ENCODE peak calls at places on chromosomes 11 and 22, in nine cellular contexts. M is psoas muscle, Q is esophagus squamous epithelium, K is kidney epithelial cell, L is HCT116, E is GM13977, H is body of pancreas, V is NB4, J is Peyer's patch. R is an unnamed sample.

GRCh38 chr11:96196074-96196787 is 146.8 kb downstream of the MAML2 start:
- DNase-seq in J (no peak), K (no peak), L (no peak), Q (no peak), V (no peak), M (no peak), H (no peak), E (no peak), R (no peak)

GRCh38 chr22:31096637-31097274 is 10.6 kb downstream of the SELENOM start:
- DNase-seq in H (no peak), K (no peak), J (no peak), V (no peak), Q (no peak), L (no peak), E (no peak), M (no peak), R (no peak)

GRCh38 chr11:112539165-112539564 is 278.5 kb upstream of the PLET1 start:
- DNase-seq in V (no peak), H (no peak), J (no peak), M (no peak), K (no peak), Q (no peak), E (no peak), L (no peak), R (no peak)

GRCh38 chr11:124739479-124740276 is at the start of gene NRGN:
- DNase-seq in K (no peak), M (peak; percentile 91), V (peak; percentile 89), J (peak; percentile 95), Q (peak; percentile 49), L (peak; percentile 66), H (peak; percentile 92), E (peak; percentile 97), R (peak; percentile 75)

GRCh38 chr22:24165673-24166072 is 15.6 kb upstream of the SUSD2 start:
- DNase-seq in L (no peak), J (no peak), V (no peak), M (no peak), H (no peak), K (no peak), Q (no peak), E (no peak), R (no peak)

GRCh38 chr11:122007611-122008071 is 108.4 kb downstream of the BLID start:
- DNase-seq in L (no peak), H (no peak), J (no peak), E (no peak), K (no peak), M (peak; percentile 16), Q (no peak), V (no peak), R (no peak)

GRCh38 chr22:46681010-46681409 is 57.0 kb downstream of the CERK start:
- DNase-seq in H (no peak), M (no peak), E (peak; percentile 69), K (no peak), V (peak; percentile 35), J (no peak), L (no peak), Q (no peak), R (no peak)

GRCh38 chr11:108346451-108346850 is 120.9 kb downstream of the C11orf65 start:
- DNase-seq in Q (no peak), V (no peak), J (no peak), E (no peak), K (no peak), L (no peak), M (no peak), H (no peak), R (no peak)

DNA sequence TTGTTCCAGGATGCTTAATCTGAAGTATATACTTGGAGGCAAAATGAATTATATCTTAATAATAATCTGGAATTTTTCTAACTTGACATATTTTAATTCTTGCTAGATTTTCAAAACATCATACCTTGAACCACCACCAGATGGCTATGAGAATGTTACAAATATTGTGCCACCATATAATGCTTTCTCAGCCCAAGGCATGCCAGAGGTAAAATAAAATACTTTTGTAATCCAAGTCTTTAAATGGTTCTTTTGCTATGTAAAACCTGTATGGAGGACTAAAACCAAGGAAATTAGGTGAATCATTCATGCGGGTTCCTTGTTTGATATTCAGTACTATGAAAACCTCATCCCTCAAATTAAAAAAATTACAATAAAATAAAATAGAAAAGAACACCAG is 14.4 kb downstream of the NAALAD2 start:
- DNase-seq in V (no peak), J (no peak), M (no peak), Q (no peak), H (no peak), K (no peak), E (no peak), L (no peak), R (no peak)
- TF ChIP-seq CTCF in V (no peak), J (no peak), M (no peak), Q (no peak), H (no peak), K (peak; percentile 11), E (no peak), L (no peak), R (no peak)

GRCh38 chr11:19595499-19595839 is 117.2 kb upstream of the NAV2 start:
- DNase-seq in E (no peak), V (no peak), Q (no peak), L (no peak), K (no peak), M (no peak), J (no peak), H (no peak), R (no peak)
- TF ChIP-seq CTCF in E (no peak), V (no peak), Q (no peak), L (no peak), K (no peak), M (no peak), J (no peak), H (no peak), R (no peak)

GRCh38 chr11:66987158-66987620 is 12.1 kb downstream of the C11orf86 start:
- DNase-seq in L (no peak), J (no peak), M (peak; percentile 24), Q (no peak), K (no peak), E (no peak), V (peak; percentile 31), H (no peak), R (no peak)
- TF ChIP-seq CTCF in L (no peak), J (no peak), M (no peak), Q (no peak), K (no peak), E (no peak), V (no peak), H (no peak), R (no peak)

GRCh38 chr11:34499719-34500505 is 13.7 kb downstream of the ELF5 start:
- DNase-seq in E (no peak), M (no peak), V (no peak), L (no peak), H (no peak), J (no peak), K (no peak), Q (no peak), R (no peak)

GRCh38 chr11:34501500-34501899 is 12.1 kb downstream of the ELF5 start:
- DNase-seq in J (no peak), H (no peak), E (no peak), L (no peak), M (peak; percentile 49), K (peak; percentile 86), V (peak; percentile 64), Q (no peak), R (no peak)

GRCh38 chr11:34501962-34502361 is 11.6 kb downstream of the ELF5 start:
- DNase-seq in E (no peak), M (no peak), Q (no peak), J (no peak), L (no peak), H (no peak), K (no peak), V (no peak), R (no peak)

GRCh38 chr11:34505874-34506273 is 7.7 kb downstream of the ELF5 start:
- DNase-seq in M (no peak), V (peak; percentile 15), E (no peak), Q (no peak), H (no peak), J (no peak), K (no peak), L (no peak), R (no peak)

DNA sequence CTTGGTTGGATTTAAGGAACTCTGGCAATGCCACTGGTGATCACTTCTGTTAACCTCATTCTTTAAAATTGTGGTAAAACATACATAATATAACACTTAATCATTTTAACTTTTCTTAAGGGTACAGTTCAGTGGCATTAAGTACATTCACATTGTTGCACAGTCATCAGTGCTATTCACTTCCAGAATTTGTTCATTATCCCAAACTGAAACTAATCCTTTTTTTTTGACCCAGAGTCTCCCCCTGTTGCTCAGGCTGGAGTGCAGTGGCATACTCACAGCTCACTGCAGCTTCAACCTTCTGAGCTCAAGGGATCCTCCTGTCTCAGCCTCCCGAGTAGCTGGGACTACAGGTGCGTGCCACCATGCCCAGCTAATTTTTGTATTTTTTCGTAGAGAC is 10.6 kb downstream of the ELF5 start:
- DNase-seq in L (no peak), V (no peak), E (no peak), J (no peak), M (no peak), H (no peak), Q (no peak), K (no peak), R (no peak)
- TF ChIP-seq CTCF in L (no peak), V (no peak), E (no peak), J (no peak), M (no peak), H (no peak), Q (no peak), K (no peak), R (no peak)